ENCODE peak calls at places on chromosome 4, in five cellular contexts. I is GM06990, K is IMR-90, C is heart left ventricle, X is K562. J is an unnamed sample. For H3K27me3, the result is how much of the 10 kb centered on the place peaks cover.

GRCh38 chr4:98261291-98262271 is at the start of gene RAP1GDS1:
- DNase-seq in I (no peak), C (peak), K (peak), X (peak), J (peak)

GRCh38 chr4:38111717-38112116 is 151.5 kb downstream of the PTTG2 start:
- DNase-seq in C (no peak), K (no peak), I (no peak), X (no peak), J (no peak)

GRCh38 chr4:9999956-10000551 is 21.2 kb downstream of the SLC2A9 start:
- DNase-seq in X (no peak), I (peak), K (peak), C (no peak), J (no peak)

GRCh38 chr4:99722662-99723061 is 65.0 kb upstream of the C4orf54 start:
- DNase-seq in C (no peak), X (peak), K (peak), I (no peak), J (no peak)

GRCh38 chr4:182644326-182645050 is 272.7 kb downstream of the DCTD start:
- DNase-seq in X (no peak), C (no peak), I (no peak), K (peak), J (no peak)

GRCh38 chr4:41815478-41815877 is 67.0 kb upstream of the PHOX2B start:
- DNase-seq in X (no peak), K (no peak), I (no peak), C (no peak), J (no peak)

GRCh38 chr4:1211951-1212545 is 36.9 kb downstream of the CTBP1 start:
- DNase-seq in I (no peak), X (no peak), C (no peak), K (no peak), J (peak)

GRCh38 chr4:153275380-153276276 is 68.9 kb upstream of the MND1 start:
- DNase-seq in X (no peak), C (no peak), I (no peak), K (no peak), J (no peak)

DNA sequence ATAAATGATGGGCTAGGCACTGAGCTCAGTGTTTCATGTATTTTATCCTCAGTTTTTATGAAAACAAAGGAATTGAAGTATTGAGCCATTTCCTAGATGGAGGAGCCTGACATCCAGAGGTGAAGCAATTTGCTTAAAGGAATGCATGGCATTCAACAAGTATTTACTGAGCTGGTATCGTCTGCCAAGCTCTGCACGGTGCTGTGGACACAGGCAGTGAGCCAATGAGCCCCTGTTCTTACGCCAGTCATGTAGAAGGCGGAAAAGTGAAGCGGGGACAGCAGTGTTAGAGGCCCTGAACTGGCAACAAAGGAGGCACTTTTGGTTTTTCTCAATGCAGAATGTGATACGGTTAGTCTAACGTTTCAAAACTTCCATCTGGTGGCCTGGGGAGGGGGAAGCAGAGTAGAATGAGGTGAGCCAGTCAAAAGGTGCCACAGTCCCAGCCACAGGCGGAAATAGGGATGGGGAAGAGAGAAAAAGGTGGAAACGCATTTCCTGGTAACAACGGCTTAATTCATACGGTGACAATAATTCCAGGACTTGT is 134.1 kb downstream of the AFAP1 start:
- DNase-seq in X (no peak), C (peak), I (no peak), K (peak), J (peak)
- H3K4me3 ChIP-seq in X (no peak), C (no peak), I (no peak), K (no peak), J (no peak)

DNA sequence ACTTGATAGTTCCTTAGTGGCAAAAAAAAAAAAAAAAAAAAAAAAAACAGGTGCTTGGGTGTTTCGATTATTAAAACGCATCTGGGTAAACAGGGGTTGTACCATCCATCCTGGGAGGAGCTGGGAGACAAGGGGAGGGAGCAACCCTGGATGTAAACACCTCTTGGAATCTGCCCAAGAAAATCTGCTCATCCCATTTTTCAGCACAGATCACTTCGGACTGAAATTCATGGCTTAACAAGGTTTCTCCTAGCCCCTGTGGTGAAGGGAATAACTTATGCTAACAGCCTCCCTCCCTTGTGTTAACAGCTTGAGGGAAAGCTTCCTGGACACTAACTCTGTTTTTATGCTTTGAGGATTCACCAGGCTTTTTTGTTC is 1.7 kb downstream of the BMP3 start:
- DNase-seq in I (no peak), X (no peak), C (no peak), K (no peak), J (no peak)
- H3K27me3 ChIP-seq in I (under half), X (under half), C (half or more), K (half or more), J (under half)

DNA sequence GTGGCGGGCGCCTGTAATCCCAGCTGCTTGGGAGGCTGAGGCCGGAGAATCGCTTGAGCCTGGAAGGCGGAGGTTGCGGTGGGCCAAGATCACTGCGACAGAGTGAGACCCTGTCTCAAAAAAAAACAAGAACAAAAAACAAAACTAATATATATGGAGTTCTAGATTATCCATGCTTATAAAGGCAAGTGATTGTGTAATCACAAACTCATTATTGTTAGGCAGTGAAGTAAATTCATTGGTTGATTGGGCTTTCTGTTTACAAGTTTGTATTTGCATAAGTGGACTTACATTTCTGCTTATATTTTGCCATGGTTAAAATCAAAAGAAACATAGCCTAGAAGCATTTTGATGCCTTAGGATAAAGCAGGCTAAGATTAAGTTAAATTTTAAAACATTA is 2.5 kb upstream of the UBE2D3 start:
- DNase-seq in I (no peak), K (no peak), X (no peak), C (no peak), J (no peak)
- H3K4me3 ChIP-seq in I (no peak), K (no peak), X (peak), C (no peak), J (no peak)

GRCh38 chr4:119797238-119797894 is 168.8 kb upstream of the PDE5A start:
- DNase-seq in I (no peak), C (no peak), K (no peak), X (no peak), J (no peak)
- H3K27me3 ChIP-seq in I (under half), C (under half), K (under half), X (under half), J (under half)

DNA sequence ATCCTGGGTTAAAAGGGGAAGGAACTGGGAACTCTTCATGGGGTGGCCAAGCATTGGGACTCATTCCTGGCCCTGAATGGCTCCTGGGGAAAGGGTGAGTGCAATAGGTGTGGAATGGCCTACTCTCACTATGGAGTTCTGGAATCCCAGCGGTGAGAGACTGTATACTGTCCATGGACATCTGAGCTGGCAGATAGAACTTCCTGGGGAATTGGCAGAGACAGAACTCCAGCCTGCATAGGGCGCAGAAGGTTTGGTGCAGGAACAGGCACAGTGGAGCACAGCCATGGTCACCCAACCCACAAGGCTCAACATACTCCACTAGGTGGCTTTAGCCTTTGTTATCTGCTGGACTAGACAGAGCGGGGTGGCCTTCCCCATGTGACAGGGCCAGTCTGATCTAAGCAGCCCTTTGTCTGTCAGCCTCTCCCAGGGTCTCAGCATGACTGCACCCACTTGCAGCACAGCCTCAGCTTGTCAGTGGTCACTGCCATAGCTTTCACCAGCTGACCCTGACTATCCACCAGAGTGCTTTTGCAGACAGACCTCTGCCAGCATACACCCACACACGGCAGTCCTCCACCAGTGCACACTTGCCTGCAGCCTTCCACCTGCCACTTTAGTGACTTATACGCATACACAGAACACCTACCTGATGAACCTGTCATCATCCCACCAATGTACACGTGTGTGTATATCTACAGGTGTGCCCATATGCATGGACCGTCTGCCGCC is 48.4 kb downstream of the TECRL start:
- DNase-seq in I (no peak), K (no peak), C (no peak), X (no peak), J (no peak)
- H3K4me3 ChIP-seq in I (no peak), K (no peak), C (no peak), X (no peak), J (no peak)

GRCh38 chr4:149113804-149114430 is 671.7 kb upstream of the NR3C2 start:
- DNase-seq in X (no peak), I (no peak), K (peak), C (no peak), J (no peak)
- H3K27me3 ChIP-seq in X (under half), I (under half), K (under half), C (under half), J (under half)

GRCh38 chr4:54663181-54663580 is 5.4 kb downstream of the KIT start:
- DNase-seq in X (no peak), I (no peak), K (no peak), C (no peak), J (no peak)

GRCh38 chr4:54660591-54660990 is 2.8 kb downstream of the KIT start:
- DNase-seq in I (no peak), X (no peak), C (no peak), K (no peak), J (no peak)

GRCh38 chr4:54661156-54661555 is 3.4 kb downstream of the KIT start:
- DNase-seq in K (peak), I (no peak), X (no peak), C (no peak), J (no peak)

GRCh38 chr4:54662123-54662522 is 4.4 kb downstream of the KIT start:
- DNase-seq in C (no peak), K (no peak), I (no peak), X (no peak), J (no peak)

DNA sequence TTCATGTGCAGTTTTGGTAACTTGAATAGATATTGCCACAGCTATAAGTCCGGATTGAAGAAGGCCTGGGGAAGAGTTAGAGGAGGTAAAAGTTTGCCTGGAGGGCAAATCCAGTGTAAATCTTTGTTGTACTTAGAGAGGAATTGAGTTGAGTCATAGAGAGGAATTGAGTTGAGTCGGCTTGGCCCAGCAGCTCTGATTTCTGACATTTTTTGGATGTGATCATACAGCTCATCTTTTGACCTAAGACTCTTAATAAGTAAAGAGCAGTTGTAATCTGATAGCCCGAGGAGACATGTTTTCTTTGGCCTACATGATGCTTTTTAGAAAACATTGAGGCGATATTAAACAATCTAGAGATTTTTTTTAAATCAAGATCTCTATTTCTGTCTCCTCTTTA is 3.9 kb downstream of the KIT start:
- DNase-seq in K (peak), C (no peak), X (no peak), I (no peak), J (no peak)
- H3K4me3 ChIP-seq in K (no peak), C (no peak), X (no peak), I (no peak), J (no peak)

J was measured in aorta.